ENCODE peak calls at places on chromosome 5, in four cellular contexts. One of them, this sample, is unnamed. For H3K9me3, the result is how much of the 10 kb centered on the place peaks cover.

GRCh38 chr5:156096259-156096658 is 230.7 kb upstream of the SGCD start:
- DNase-seq in fibroblast of lung: peak
- DNase-seq in gastrocnemius medialis: no peak
- DNase-seq in left ventricle myocardium inferior: no peak
- DNase-seq in this sample: no peak

GRCh38 chr5:154806176-154806575 is 44.2 kb downstream of the FAXDC2 start:
- DNase-seq in fibroblast of lung: no peak
- DNase-seq in left ventricle myocardium inferior: no peak
- DNase-seq in gastrocnemius medialis: no peak
- DNase-seq in this sample: no peak

GRCh38 chr5:1732955-1733354 is 66.7 kb downstream of the MRPL36 start:
- DNase-seq in left ventricle myocardium inferior: no peak
- DNase-seq in gastrocnemius medialis: no peak
- DNase-seq in fibroblast of lung: no peak
- DNase-seq in this sample: no peak

GRCh38 chr5:675876-676698 is 17.1 kb downstream of the TPPP start:
- DNase-seq in fibroblast of lung: no peak
- DNase-seq in gastrocnemius medialis: no peak
- DNase-seq in left ventricle myocardium inferior: peak
- DNase-seq in this sample: no peak

GRCh38 chr5:142726188-142726731 is 40.4 kb upstream of the FGF1 start:
- DNase-seq in left ventricle myocardium inferior: no peak
- DNase-seq in fibroblast of lung: peak
- DNase-seq in gastrocnemius medialis: no peak
- DNase-seq in this sample: no peak

GRCh38 chr5:146076028-146076427 is 29.3 kb downstream of the PLAC8L1 start:
- DNase-seq in fibroblast of lung: no peak
- DNase-seq in gastrocnemius medialis: no peak
- DNase-seq in left ventricle myocardium inferior: no peak
- DNase-seq in this sample: no peak

GRCh38 chr5:3356016-3356415 is 239.6 kb upstream of the IRX1 start:
- DNase-seq in gastrocnemius medialis: no peak
- DNase-seq in left ventricle myocardium inferior: no peak
- DNase-seq in fibroblast of lung: no peak
- DNase-seq in this sample: no peak

GRCh38 chr5:110824936-110825441 is 86.2 kb downstream of the SLC25A46 start:
- DNase-seq in left ventricle myocardium inferior: no peak
- DNase-seq in fibroblast of lung: no peak
- DNase-seq in gastrocnemius medialis: no peak
- DNase-seq in this sample: no peak

GRCh38 chr5:139458580-139459407 is 3.7 kb downstream of the ECSCR start:
- DNase-seq in gastrocnemius medialis: no peak
- DNase-seq in left ventricle myocardium inferior: no peak
- DNase-seq in fibroblast of lung: peak
- DNase-seq in this sample: peak

GRCh38 chr5:64497390-64497789 is 8.4 kb upstream of the RGS7BP start:
- DNase-seq in left ventricle myocardium inferior: no peak
- DNase-seq in fibroblast of lung: peak
- DNase-seq in gastrocnemius medialis: no peak
- DNase-seq in this sample: no peak

GRCh38 chr5:110053824-110054223 is 364.1 kb downstream of the MAN2A1 start:
- DNase-seq in fibroblast of lung: no peak
- DNase-seq in left ventricle myocardium inferior: no peak
- DNase-seq in gastrocnemius medialis: no peak
- DNase-seq in this sample: no peak

GRCh38 chr5:27475063-27475462 is 436.7 kb upstream of the CDH9 start:
- DNase-seq in gastrocnemius medialis: no peak
- DNase-seq in fibroblast of lung: no peak
- DNase-seq in left ventricle myocardium inferior: no peak
- DNase-seq in this sample: no peak
- H3K9me3 ChIP-seq in gastrocnemius medialis: under half
- H3K9me3 ChIP-seq in fibroblast of lung: under half
- H3K9me3 ChIP-seq in left ventricle myocardium inferior: under half
- H3K9me3 ChIP-seq in this sample: under half

DNA sequence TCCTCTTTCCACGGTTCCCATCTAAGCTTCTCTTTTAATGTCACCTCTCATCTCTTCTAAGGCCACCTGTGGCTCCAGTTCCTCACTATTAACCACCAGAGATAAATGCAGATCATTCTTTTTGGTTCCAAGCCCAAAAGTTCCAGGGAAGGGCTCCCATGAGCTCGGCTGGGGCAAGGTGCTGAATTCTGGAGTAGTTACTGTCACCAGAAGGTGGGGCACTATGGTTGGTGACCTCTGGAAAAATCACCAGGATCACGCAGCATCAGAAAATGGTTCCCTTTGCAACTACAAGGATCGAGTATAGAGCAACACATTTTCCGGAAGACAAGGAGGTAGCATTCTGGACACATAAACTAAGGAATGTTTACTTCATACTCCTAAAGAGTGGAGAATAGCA is 528.7 kb upstream of the DAP start:
- DNase-seq in fibroblast of lung: no peak
- DNase-seq in left ventricle myocardium inferior: no peak
- DNase-seq in gastrocnemius medialis: no peak
- DNase-seq in this sample: no peak
- TF ChIP-seq CTCF in fibroblast of lung: no peak
- TF ChIP-seq CTCF in left ventricle myocardium inferior: no peak
- TF ChIP-seq CTCF in gastrocnemius medialis: no peak
- TF ChIP-seq CTCF in this sample: no peak

DNA sequence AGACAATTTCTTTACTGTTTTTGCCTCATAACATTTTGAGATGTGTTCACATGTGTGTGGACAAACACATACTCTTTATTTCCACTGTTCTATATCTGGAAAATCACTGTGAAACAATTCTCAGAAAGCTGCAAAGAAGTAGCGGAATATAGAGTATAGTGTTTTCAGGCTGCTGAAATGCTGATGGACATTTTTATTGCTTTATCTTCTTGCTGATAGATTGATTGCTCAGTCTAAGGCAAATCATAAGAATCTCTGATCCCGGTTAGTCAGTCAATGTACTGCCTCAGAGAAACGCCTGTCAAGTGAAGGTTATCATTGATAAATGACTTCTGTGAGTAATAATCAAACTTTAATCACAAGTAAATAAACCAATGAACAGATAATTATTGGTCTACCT is 364.9 kb upstream of the CTNND2 start:
- DNase-seq in gastrocnemius medialis: no peak
- DNase-seq in left ventricle myocardium inferior: no peak
- DNase-seq in fibroblast of lung: no peak
- DNase-seq in this sample: no peak
- H3K9me3 ChIP-seq in gastrocnemius medialis: under half
- H3K9me3 ChIP-seq in left ventricle myocardium inferior: under half
- H3K9me3 ChIP-seq in fibroblast of lung: under half
- H3K9me3 ChIP-seq in this sample: under half

DNA sequence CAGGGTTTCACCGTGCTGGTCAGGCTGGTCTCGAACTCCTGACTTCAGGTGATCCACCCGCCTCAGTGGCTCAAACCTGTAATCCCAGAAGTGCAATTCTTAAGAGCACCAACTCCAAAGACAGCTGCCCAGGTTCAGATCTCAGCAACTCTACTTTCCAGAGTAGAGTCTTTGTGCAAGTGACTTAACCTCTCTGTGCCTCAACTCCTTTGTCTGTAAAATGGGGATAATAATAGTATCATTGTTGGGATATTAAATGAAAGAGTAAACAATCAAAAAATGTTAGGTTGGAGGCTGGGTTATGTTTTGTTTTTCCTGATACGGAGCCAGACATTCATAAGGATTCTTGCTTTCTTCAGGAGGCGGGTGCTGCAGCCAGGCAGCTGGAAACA is 45.0 kb downstream of the FOXI1 start:
- DNase-seq in gastrocnemius medialis: no peak
- DNase-seq in fibroblast of lung: no peak
- DNase-seq in left ventricle myocardium inferior: no peak
- DNase-seq in this sample: no peak
- TF ChIP-seq CTCF in gastrocnemius medialis: no peak
- TF ChIP-seq CTCF in fibroblast of lung: no peak
- TF ChIP-seq CTCF in left ventricle myocardium inferior: no peak
- TF ChIP-seq CTCF in this sample: no peak

DNA sequence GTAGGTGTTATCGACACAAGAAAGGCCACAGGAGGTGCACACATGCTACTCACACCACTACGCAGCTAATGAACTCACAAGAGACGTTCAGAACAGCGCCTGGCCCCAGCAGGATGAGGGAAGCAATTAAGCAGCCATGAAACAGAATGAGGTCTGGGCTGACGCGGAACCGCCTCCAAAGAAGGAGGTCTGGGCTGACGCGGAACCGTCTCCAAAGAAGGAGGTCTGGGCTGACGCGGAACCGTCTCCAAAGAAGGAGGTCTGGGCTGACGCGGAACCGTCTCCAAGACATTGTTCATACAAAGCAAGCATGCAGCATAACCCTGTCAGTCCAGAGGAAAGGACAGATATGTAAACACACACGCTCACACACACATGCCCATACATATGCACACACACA is 63.2 kb upstream of the ZNF354A start:
- DNase-seq in fibroblast of lung: no peak
- DNase-seq in gastrocnemius medialis: no peak
- DNase-seq in left ventricle myocardium inferior: no peak
- DNase-seq in this sample: no peak
- H3K9me3 ChIP-seq in fibroblast of lung: under half
- H3K9me3 ChIP-seq in gastrocnemius medialis: under half
- H3K9me3 ChIP-seq in left ventricle myocardium inferior: under half
- H3K9me3 ChIP-seq in this sample: under half